ENCODE peak calls at places on chromosome 22, in four cellular contexts. X is K562, Y is GM12878, Q is HepG2. R is an unnamed sample.

GRCh38 chr22:41285441-41285819 is 557 bp downstream of the RANGAP1 start:
- DNase-seq in X (peak; percentile 80), Y (no peak), Q (peak; percentile 56), R (peak; percentile 44)

GRCh38 chr22:35413624-35414023 is 13.7 kb downstream of the MCM5 start:
- DNase-seq in X (no peak), Y (no peak), Q (no peak), R (no peak)

GRCh38 chr22:37233751-37234631 is 10.1 kb downstream of the RAC2 start:
- DNase-seq in X (no peak), Y (no peak), Q (no peak), R (no peak)

GRCh38 chr22:22811016-22812009 is 76.3 kb upstream of the IGLL5 start:
- DNase-seq in X (no peak), Y (no peak), Q (no peak), R (no peak)

GRCh38 chr22:30004689-30005088 is 75.6 kb upstream of the HORMAD2 start:
- DNase-seq in X (no peak), Y (no peak), Q (no peak), R (no peak)

GRCh38 chr22:41574847-41575381 is 14.1 kb downstream of the CSDC2 start:
- DNase-seq in X (no peak), Y (no peak), Q (no peak), R (no peak)

GRCh38 chr22:50469377-50470305 is 5.2 kb downstream of the SBF1 start:
- DNase-seq in X (peak; percentile 77), Y (peak; percentile 87), Q (no peak), R (peak; percentile 51)

GRCh38 chr22:35140879-35141745 is 75.2 kb downstream of the ISX start:
- DNase-seq in X (peak; percentile 50), Y (no peak), Q (no peak), R (peak; percentile 81)

GRCh38 chr22:42172385-42173172 is 42.0 kb upstream of the CYP2D6 start:
- DNase-seq in X (no peak), Y (no peak), Q (peak; percentile 74), R (no peak)

GRCh38 chr22:44613196-44613595 is 88.8 kb upstream of the PRR5 start:
- DNase-seq in X (no peak), Y (no peak), Q (no peak), R (no peak)

GRCh38 chr22:26466196-26466595 is 17.4 kb downstream of the HPS4 start:
- DNase-seq in X (no peak), Y (no peak), Q (no peak), R (no peak)

GRCh38 chr22:26470807-26471206 is 12.8 kb downstream of the HPS4 start:
- DNase-seq in X (no peak), Y (no peak), Q (no peak), R (no peak)

GRCh38 chr22:26474687-26475086 is 8.9 kb downstream of the HPS4 start:
- DNase-seq in X (no peak), Y (no peak), Q (no peak), R (no peak)

GRCh38 chr22:26476705-26477340 is 6.8 kb downstream of the HPS4 start:
- DNase-seq in X (no peak), Y (no peak), Q (peak; percentile 32), R (no peak)

DNA sequence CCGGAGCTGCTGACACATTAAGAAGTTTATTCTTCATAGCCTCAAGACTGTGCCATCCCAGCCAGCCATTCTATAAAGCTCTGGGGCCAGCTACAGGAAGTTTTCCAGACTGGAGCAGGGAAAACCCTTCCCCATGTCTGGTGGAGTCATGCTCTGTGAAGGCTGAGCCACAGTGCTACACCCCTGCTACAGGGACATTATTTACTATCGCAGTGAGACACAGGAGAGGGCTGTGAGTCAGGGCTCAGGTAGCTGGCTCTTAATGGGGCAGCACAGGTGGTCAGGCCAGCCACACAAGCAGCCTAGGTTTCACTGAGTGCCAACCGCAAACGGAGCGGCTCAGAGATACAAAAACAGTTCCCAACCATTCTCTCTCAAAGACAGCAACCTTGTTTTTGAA is 12.1 kb downstream of the HPS4 start:
- DNase-seq in X (no peak), Y (no peak), Q (peak; percentile 31), R (no peak)
- TF ChIP-seq CBFB in X (no peak), Y (no peak), Q (no peak), R (no peak)

DNA sequence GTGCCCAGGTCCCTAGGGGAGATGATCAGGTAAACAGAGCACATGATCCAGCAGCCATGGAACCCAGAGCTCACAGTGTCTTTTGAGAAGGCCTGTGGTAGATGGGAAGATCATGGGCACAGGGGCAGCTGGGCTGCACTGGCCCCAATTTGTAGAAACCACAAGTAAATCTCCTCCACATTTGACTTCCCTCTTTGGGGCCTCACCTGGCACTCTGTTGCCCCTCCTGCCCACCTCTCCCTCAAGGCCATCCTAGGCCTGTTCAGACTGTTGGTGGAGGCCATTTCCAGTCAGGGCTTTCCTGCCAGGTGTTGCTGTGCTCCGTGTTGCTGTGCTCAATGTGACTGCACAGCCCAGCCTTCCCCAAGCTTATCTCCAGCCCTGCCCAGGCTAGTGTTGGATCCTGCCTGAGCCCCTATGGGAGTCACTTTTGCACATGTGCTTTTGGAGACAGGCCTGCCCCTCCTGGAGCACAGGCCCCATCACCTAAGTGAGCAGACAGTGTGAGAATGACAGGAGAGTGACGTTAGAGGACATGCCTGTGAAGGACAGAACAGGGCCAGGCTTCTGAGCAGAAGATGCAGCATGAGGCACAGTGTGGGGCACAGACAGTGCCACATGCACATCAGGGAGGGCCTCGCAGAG is 36.7 kb upstream of the SUSD2 start:
- DNase-seq in X (no peak), Y (no peak), Q (no peak), R (no peak)
- TF ChIP-seq CREB1 in X (no peak), Y (no peak), Q (no peak), R (no peak)

DNA sequence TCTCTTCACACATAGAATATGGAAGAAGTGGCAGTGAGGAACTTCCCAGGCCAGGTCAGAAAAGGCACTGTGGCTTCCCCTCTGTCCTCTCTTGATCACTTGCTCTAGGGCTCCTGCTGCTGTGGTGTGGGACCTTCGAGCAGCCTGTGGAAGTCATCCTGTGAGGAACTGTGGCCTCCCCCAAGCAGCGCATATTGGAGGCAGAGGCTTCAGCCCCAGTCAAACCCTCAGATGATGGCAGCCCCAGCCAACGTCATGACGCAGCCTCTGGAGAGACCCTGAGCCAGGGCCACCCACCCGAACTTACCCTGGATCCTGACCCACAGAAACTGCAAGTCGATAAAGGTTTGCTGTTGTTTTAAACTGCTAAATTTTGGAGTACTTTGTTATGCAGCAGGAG is 444.9 kb downstream of the TBC1D22A start:
- DNase-seq in X (no peak), Y (no peak), Q (no peak), R (no peak)
- TF ChIP-seq NR2C2 in X (no peak), Y (no peak), Q (no peak), R (no peak)

GRCh38 chr22:17268501-17269223 is 49.4 kb upstream of the ADA2 start:
- DNase-seq in X (peak; percentile 63), Y (no peak), Q (no peak), R (no peak)
- TF ChIP-seq CBFB in X (no peak), Y (no peak), Q (no peak), R (no peak)

DNA sequence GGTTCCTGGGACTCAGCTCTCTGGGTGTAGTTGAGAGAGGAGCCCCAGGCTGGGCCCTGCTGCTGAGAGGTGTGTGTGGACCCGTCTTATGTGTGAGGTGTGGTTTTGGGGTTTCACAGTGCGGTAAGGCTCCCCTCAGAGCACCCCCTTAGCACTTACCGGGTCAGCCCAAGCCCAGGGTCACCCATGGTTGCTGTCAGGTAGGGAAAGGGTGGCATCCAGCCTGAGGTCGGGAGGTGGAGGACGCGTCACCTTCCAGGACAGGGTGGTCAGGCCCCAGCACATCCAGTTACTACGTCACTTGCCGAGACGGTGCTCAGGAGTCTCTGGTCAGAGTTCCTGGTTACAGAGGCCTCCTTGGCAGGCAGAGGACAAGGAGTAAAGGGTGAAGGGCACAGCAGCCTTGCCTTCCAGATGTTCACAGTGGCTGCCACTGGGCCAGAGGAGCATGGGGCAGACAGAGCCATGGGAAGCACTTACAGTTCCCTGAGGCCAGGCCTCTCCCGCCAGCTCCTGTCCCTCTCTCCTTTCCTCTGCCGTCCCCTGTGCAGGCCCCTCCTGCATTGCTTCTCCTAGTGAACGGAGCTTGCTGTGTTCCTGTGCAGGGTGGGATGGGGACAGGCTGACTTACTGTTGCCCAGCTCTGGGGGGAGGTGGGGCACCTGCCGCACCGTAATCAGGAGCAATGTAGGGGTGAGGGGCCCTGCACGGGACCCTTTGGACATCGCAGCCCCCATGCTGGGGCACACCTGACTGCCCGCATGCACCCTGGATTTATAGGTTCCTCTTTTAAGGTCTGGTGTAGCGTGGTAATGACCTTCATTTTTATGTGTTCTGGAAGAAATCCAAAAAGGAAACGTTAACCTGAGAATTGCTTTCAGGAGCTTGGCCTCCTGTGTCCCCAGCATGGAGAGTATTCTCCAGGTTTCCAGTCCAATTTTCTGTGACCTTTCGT is 285.9 kb downstream of the TBC1D22A start:
- DNase-seq in X (no peak), Y (no peak), Q (no peak), R (no peak)
- TF ChIP-seq CREB1 in X (no peak), Y (no peak), Q (no peak), R (no peak)

DNA sequence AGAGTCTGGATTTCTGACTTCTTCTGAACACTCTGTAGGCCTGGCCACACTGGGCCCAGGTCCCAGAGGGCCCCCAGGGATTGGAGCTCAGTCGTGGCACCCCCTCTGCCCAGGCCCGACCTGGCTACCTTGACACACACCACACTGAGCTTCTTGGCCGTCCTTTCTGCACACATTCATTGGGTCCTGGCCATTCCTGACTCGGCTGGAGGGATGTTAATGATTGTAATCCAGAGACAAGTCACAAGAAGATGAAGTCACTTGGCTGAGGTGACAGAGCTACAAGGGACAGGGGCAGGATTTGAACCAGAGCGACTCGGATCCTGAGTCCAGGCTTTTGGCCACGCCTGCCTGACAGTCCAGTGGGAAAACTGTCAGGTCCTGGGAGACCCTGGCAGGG is 23.9 kb upstream of the PDGFB start:
- DNase-seq in X (no peak), Y (no peak), Q (no peak), R (no peak)
- TF ChIP-seq NR2C2 in X (no peak), Y (no peak), Q (no peak), R (no peak)

GRCh38 chr22:47357493-47357892 is 595.0 kb downstream of the TBC1D22A start:
- DNase-seq in X (no peak), Y (no peak), Q (no peak), R (no peak)
- TF ChIP-seq CBFB in X (no peak), Y (no peak), Q (no peak), R (no peak)

R was measured in WTC11.